ENCODE peak calls at places on chromosomes 12 and 14, in seven cellular contexts. One of them, this sample, is unnamed.

GRCh38 chr12:124477109-124477915 is 90.1 kb downstream of the NCOR2 start:
- DNase-seq in heart left ventricle: no peak
- DNase-seq in RWPE1: no peak
- DNase-seq in GM10248: no peak
- DNase-seq in dorsolateral prefrontal cortex: no peak
- DNase-seq in HCT116: no peak
- DNase-seq in esophagus squamous epithelium: no peak
- DNase-seq in this sample: peak; percentile 64

GRCh38 chr12:26373606-26374495 is 178.5 kb downstream of the SSPN start:
- DNase-seq in heart left ventricle: no peak
- DNase-seq in RWPE1: peak; percentile 68
- DNase-seq in GM10248: no peak
- DNase-seq in dorsolateral prefrontal cortex: no peak
- DNase-seq in HCT116: no peak
- DNase-seq in esophagus squamous epithelium: no peak
- DNase-seq in this sample: no peak

GRCh38 chr12:122825773-122826724 is 9.2 kb upstream of the HIP1R start:
- DNase-seq in heart left ventricle: no peak
- DNase-seq in RWPE1: peak; percentile 34
- DNase-seq in GM10248: no peak
- DNase-seq in dorsolateral prefrontal cortex: no peak
- DNase-seq in HCT116: no peak
- DNase-seq in esophagus squamous epithelium: no peak
- DNase-seq in this sample: no peak

GRCh38 chr14:104135904-104136471 is 2.4 kb upstream of the KIF26A start:
- DNase-seq in heart left ventricle: peak; percentile 54
- DNase-seq in RWPE1: no peak
- DNase-seq in GM10248: no peak
- DNase-seq in dorsolateral prefrontal cortex: no peak
- DNase-seq in HCT116: no peak
- DNase-seq in esophagus squamous epithelium: no peak
- DNase-seq in this sample: no peak

GRCh38 chr14:60093088-60093487 is 1.4 kb downstream of the PCNX4 start:
- DNase-seq in heart left ventricle: no peak
- DNase-seq in RWPE1: no peak
- DNase-seq in GM10248: no peak
- DNase-seq in dorsolateral prefrontal cortex: no peak
- DNase-seq in HCT116: no peak
- DNase-seq in esophagus squamous epithelium: no peak
- DNase-seq in this sample: no peak

GRCh38 chr14:28751467-28752058 is 15.0 kb upstream of the FOXG1 start:
- DNase-seq in heart left ventricle: no peak
- DNase-seq in RWPE1: peak; percentile 51
- DNase-seq in GM10248: no peak
- DNase-seq in dorsolateral prefrontal cortex: no peak
- DNase-seq in HCT116: peak; percentile 7
- DNase-seq in esophagus squamous epithelium: no peak
- DNase-seq in this sample: peak; percentile 3

GRCh38 chr12:64665506-64665905 is 55.2 kb downstream of the RASSF3 start:
- DNase-seq in heart left ventricle: no peak
- DNase-seq in RWPE1: no peak
- DNase-seq in GM10248: no peak
- DNase-seq in dorsolateral prefrontal cortex: no peak
- DNase-seq in HCT116: no peak
- DNase-seq in esophagus squamous epithelium: no peak
- DNase-seq in this sample: peak; percentile 68

GRCh38 chr12:108972226-108972757 is 48.6 kb downstream of the SVOP start:
- DNase-seq in heart left ventricle: no peak
- DNase-seq in RWPE1: no peak
- DNase-seq in GM10248: no peak
- DNase-seq in dorsolateral prefrontal cortex: no peak
- DNase-seq in HCT116: no peak
- DNase-seq in esophagus squamous epithelium: no peak
- DNase-seq in this sample: no peak

GRCh38 chr14:65366802-65367570 is 45.5 kb upstream of the FUT8 start:
- DNase-seq in heart left ventricle: no peak
- DNase-seq in RWPE1: no peak
- DNase-seq in GM10248: no peak
- DNase-seq in dorsolateral prefrontal cortex: no peak
- DNase-seq in HCT116: no peak
- DNase-seq in esophagus squamous epithelium: no peak
- DNase-seq in this sample: no peak

GRCh38 chr12:90090929-90091651 is 382.5 kb upstream of the ATP2B1 start:
- DNase-seq in heart left ventricle: no peak
- DNase-seq in RWPE1: peak; percentile 85
- DNase-seq in GM10248: no peak
- DNase-seq in dorsolateral prefrontal cortex: no peak
- DNase-seq in HCT116: peak; percentile 97
- DNase-seq in esophagus squamous epithelium: no peak
- DNase-seq in this sample: no peak

GRCh38 chr12:132528564-132529106 is 38.7 kb downstream of the FBRSL1 start:
- DNase-seq in heart left ventricle: no peak
- DNase-seq in RWPE1: no peak
- DNase-seq in GM10248: no peak
- DNase-seq in dorsolateral prefrontal cortex: no peak
- DNase-seq in HCT116: no peak
- DNase-seq in esophagus squamous epithelium: no peak
- DNase-seq in this sample: no peak

GRCh38 chr12:45203767-45204166 is 12.1 kb upstream of the ANO6 start:
- DNase-seq in heart left ventricle: no peak
- DNase-seq in RWPE1: no peak
- DNase-seq in GM10248: no peak
- DNase-seq in dorsolateral prefrontal cortex: no peak
- DNase-seq in HCT116: no peak
- DNase-seq in esophagus squamous epithelium: no peak
- DNase-seq in this sample: no peak

GRCh38 chr12:127054531-127054930 is 1212.4 kb upstream of the TMEM132C start:
- DNase-seq in heart left ventricle: no peak
- DNase-seq in RWPE1: peak; percentile 13
- DNase-seq in GM10248: no peak
- DNase-seq in dorsolateral prefrontal cortex: no peak
- DNase-seq in HCT116: no peak
- DNase-seq in esophagus squamous epithelium: no peak
- DNase-seq in this sample: no peak

GRCh38 chr12:11794311-11794710 is 144.8 kb downstream of the ETV6 start:
- DNase-seq in heart left ventricle: no peak
- DNase-seq in RWPE1: no peak
- DNase-seq in GM10248: no peak
- DNase-seq in dorsolateral prefrontal cortex: peak; percentile 9
- DNase-seq in HCT116: no peak
- DNase-seq in esophagus squamous epithelium: no peak
- DNase-seq in this sample: no peak
- TF ChIP-seq CTCF in heart left ventricle: no peak
- TF ChIP-seq CTCF in RWPE1: no peak
- TF ChIP-seq CTCF in GM10248: no peak
- TF ChIP-seq CTCF in dorsolateral prefrontal cortex: no peak
- TF ChIP-seq CTCF in HCT116: no peak
- TF ChIP-seq CTCF in esophagus squamous epithelium: no peak
- TF ChIP-seq CTCF in this sample: no peak

GRCh38 chr12:110600254-110600653 is 13.7 kb upstream of the TCTN1 start:
- DNase-seq in heart left ventricle: no peak
- DNase-seq in RWPE1: peak; percentile 58
- DNase-seq in GM10248: peak; percentile 44
- DNase-seq in dorsolateral prefrontal cortex: no peak
- DNase-seq in HCT116: peak; percentile 55
- DNase-seq in esophagus squamous epithelium: no peak
- DNase-seq in this sample: no peak
- TF ChIP-seq CTCF in heart left ventricle: peak; percentile 55
- TF ChIP-seq CTCF in RWPE1: peak; percentile 35
- TF ChIP-seq CTCF in GM10248: peak; percentile 15
- TF ChIP-seq CTCF in dorsolateral prefrontal cortex: peak; percentile 62
- TF ChIP-seq CTCF in HCT116: peak; percentile 52
- TF ChIP-seq CTCF in esophagus squamous epithelium: peak; percentile 58
- TF ChIP-seq CTCF in this sample: peak; percentile 37

GRCh38 chr14:24806061-24806678 is 172.2 kb upstream of the GZMB start:
- DNase-seq in heart left ventricle: peak; percentile 78
- DNase-seq in RWPE1: peak; percentile 37
- DNase-seq in GM10248: peak; percentile 43
- DNase-seq in dorsolateral prefrontal cortex: peak; percentile 6
- DNase-seq in HCT116: no peak
- DNase-seq in esophagus squamous epithelium: no peak
- DNase-seq in this sample: peak; percentile 7
- TF ChIP-seq CTCF in heart left ventricle: peak; percentile 88
- TF ChIP-seq CTCF in RWPE1: peak; percentile 73
- TF ChIP-seq CTCF in GM10248: peak; percentile 70
- TF ChIP-seq CTCF in dorsolateral prefrontal cortex: peak; percentile 83
- TF ChIP-seq CTCF in HCT116: peak; percentile 62
- TF ChIP-seq CTCF in esophagus squamous epithelium: peak; percentile 67
- TF ChIP-seq CTCF in this sample: peak; percentile 70

DNA sequence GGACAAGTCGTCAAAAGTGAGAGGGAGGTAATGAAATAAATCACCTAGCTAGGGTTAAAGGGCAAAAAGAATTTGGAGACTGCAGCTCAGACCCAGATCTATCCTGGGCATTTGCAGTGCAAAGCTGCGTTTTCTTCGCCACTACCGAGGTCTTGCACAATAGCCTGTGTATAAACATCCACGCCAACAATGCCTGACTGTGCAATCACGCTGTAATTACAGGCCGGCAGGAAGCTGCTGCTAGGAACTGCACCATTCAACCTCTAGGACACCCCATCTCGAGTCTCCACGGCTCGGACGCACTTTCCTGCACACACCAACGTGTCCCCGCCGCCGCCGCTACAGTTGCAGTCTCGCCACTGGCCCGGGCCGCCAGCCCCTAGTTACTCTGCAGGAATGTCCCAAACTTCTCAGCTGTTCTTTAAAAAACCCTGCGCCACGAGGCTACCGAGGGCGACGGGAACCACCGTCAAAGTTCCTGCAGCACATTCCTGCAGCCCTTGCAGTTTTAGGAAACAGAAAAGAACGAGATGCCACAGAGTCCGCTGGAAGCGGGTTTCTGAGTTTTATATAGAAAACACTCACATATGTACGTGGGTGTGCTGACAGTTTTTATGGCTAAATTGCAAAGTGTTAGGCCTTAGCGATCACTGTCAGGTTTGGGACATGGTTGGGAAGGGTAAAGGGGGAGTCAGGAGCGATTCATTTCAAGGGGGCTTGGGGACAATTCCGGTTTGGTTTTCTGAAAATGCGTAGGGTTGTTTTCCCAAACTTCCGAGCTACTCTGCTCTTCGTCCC is 65.6 kb upstream of the PTGR2 start:
- DNase-seq in heart left ventricle: peak; percentile 87
- DNase-seq in RWPE1: peak; percentile 78
- DNase-seq in GM10248: no peak
- DNase-seq in dorsolateral prefrontal cortex: peak; percentile 46
- DNase-seq in HCT116: peak; percentile 46
- DNase-seq in esophagus squamous epithelium: no peak
- DNase-seq in this sample: no peak
- TF ChIP-seq CTCF in heart left ventricle: no peak
- TF ChIP-seq CTCF in RWPE1: peak; percentile 19
- TF ChIP-seq CTCF in GM10248: no peak
- TF ChIP-seq CTCF in dorsolateral prefrontal cortex: peak; percentile 27
- TF ChIP-seq CTCF in HCT116: no peak
- TF ChIP-seq CTCF in esophagus squamous epithelium: peak; percentile 54
- TF ChIP-seq CTCF in this sample: peak; percentile 31

DNA sequence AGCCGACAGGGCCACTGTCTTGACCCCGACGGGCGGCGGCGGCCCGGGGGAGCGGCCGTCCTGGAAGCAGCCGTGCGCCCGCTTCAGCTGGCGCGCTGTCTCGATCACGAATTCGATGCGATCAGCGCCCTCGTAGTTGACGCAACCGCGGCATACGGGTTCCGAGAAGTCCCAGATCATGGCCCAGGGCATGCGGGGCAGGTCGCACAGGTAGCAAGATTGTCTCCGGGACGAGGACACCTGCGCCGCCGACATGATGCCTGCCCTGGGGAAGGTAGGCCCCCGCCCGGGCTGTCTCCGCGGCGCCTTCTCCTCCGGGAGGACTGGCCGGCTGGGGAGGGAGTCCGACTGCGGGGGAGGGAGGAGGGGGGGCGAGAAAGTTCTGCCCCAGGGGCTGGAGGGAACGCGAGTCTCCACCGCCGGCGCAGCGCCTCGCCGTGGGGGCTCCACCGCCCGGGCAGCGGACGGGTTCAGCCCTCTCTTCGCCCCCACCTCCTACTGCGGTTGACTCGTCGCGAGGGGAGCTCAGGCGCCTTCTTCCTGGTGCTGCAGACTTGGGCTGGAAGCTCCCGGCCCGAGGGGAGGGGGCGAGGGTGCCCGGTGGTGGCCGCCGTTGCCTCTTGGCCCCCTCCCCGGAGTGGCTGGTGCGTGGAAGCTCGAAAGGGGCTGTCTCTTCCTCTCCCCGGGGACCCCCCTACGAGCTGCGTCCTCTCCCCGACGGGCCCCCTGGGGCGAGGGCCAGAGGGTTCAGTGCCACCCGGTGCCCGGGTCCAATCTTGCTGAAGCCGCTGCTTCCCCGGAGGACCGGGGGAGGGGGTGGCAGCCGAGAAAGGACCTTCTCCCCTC is 747 bp downstream of the IRF2BPL start:
- DNase-seq in heart left ventricle: peak; percentile 90
- DNase-seq in RWPE1: no peak
- DNase-seq in GM10248: peak; percentile 82
- DNase-seq in dorsolateral prefrontal cortex: peak; percentile 58
- DNase-seq in HCT116: no peak
- DNase-seq in esophagus squamous epithelium: no peak
- DNase-seq in this sample: no peak
- TF ChIP-seq CTCF in heart left ventricle: no peak
- TF ChIP-seq CTCF in RWPE1: peak; percentile 19
- TF ChIP-seq CTCF in GM10248: peak; percentile 28
- TF ChIP-seq CTCF in dorsolateral prefrontal cortex: peak; percentile 28
- TF ChIP-seq CTCF in HCT116: peak; percentile 21
- TF ChIP-seq CTCF in esophagus squamous epithelium: no peak
- TF ChIP-seq CTCF in this sample: peak; percentile 9

GRCh38 chr14:52467515-52468266 is 84.6 kb downstream of the TXNDC16 start:
- DNase-seq in heart left ventricle: no peak
- DNase-seq in RWPE1: no peak
- DNase-seq in GM10248: no peak
- DNase-seq in dorsolateral prefrontal cortex: no peak
- DNase-seq in HCT116: no peak
- DNase-seq in esophagus squamous epithelium: no peak
- DNase-seq in this sample: no peak

GRCh38 chr14:52472728-52473127 is 79.6 kb downstream of the TXNDC16 start:
- DNase-seq in heart left ventricle: no peak
- DNase-seq in RWPE1: no peak
- DNase-seq in GM10248: no peak
- DNase-seq in dorsolateral prefrontal cortex: no peak
- DNase-seq in HCT116: no peak
- DNase-seq in esophagus squamous epithelium: no peak
- DNase-seq in this sample: no peak

DNA sequence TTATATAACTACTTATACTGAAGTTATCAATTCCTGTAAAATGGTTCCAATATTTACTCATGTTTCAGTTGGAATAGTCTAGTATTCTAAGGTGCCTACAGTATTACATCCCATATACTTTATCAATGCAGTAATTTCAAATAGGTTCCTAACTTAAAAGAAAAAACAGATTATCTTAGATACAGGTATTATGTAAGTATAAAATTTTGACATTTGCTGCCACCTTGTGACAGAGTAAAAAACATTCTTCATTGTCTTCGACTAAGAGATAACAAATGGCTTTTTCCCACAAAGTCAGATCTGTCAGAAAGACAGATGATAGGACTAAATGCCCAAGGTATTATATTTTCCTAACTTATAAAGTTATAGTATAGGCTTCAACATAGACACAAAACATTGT is 78.7 kb downstream of the TXNDC16 start:
- DNase-seq in heart left ventricle: no peak
- DNase-seq in RWPE1: peak; percentile 16
- DNase-seq in GM10248: peak; percentile 37
- DNase-seq in dorsolateral prefrontal cortex: no peak
- DNase-seq in HCT116: peak; percentile 28
- DNase-seq in esophagus squamous epithelium: no peak
- DNase-seq in this sample: peak; percentile 10
- TF ChIP-seq CTCF in heart left ventricle: peak; percentile 48
- TF ChIP-seq CTCF in RWPE1: peak; percentile 43
- TF ChIP-seq CTCF in GM10248: peak; percentile 13
- TF ChIP-seq CTCF in dorsolateral prefrontal cortex: peak; percentile 51
- TF ChIP-seq CTCF in HCT116: peak; percentile 50
- TF ChIP-seq CTCF in esophagus squamous epithelium: peak; percentile 4
- TF ChIP-seq CTCF in this sample: peak; percentile 4

GRCh38 chr14:22848391-22849164 is 12.2 kb downstream of the MMP14 start:
- DNase-seq in heart left ventricle: peak; percentile 83
- DNase-seq in RWPE1: peak; percentile 33
- DNase-seq in GM10248: no peak
- DNase-seq in dorsolateral prefrontal cortex: no peak
- DNase-seq in HCT116: no peak
- DNase-seq in esophagus squamous epithelium: no peak
- DNase-seq in this sample: no peak
- TF ChIP-seq CTCF in heart left ventricle: no peak
- TF ChIP-seq CTCF in RWPE1: no peak
- TF ChIP-seq CTCF in GM10248: no peak
- TF ChIP-seq CTCF in dorsolateral prefrontal cortex: no peak
- TF ChIP-seq CTCF in HCT116: no peak
- TF ChIP-seq CTCF in esophagus squamous epithelium: no peak
- TF ChIP-seq CTCF in this sample: no peak